ENCODE peak calls at places on chromosomes 7 and 10, in five cellular contexts. One of them, this sample, is unnamed.

GRCh38 chr10:92119340-92119739 is 171.5 kb downstream of the CPEB3 start:
- DNase-seq in IMR-90: no peak
- DNase-seq in A549: no peak
- DNase-seq in HepG2: peak
- DNase-seq in GM12878: no peak
- DNase-seq in this sample: no peak

GRCh38 chr10:126060232-126060935 is 164.0 kb downstream of the FANK1 start:
- DNase-seq in IMR-90: peak
- DNase-seq in A549: peak
- DNase-seq in HepG2: no peak
- DNase-seq in GM12878: no peak
- DNase-seq in this sample: no peak

GRCh38 chr10:71840936-71841335 is 10.1 kb downstream of the PSAP start:
- DNase-seq in IMR-90: no peak
- DNase-seq in A549: no peak
- DNase-seq in HepG2: no peak
- DNase-seq in GM12878: no peak
- DNase-seq in this sample: no peak

GRCh38 chr7:136741941-136742340 is 126.5 kb upstream of the CHRM2 start:
- DNase-seq in IMR-90: no peak
- DNase-seq in A549: no peak
- DNase-seq in HepG2: no peak
- DNase-seq in GM12878: no peak
- DNase-seq in this sample: no peak

GRCh38 chr7:132840197-132840596 is 241.7 kb downstream of the CHCHD3 start:
- DNase-seq in IMR-90: no peak
- DNase-seq in A549: no peak
- DNase-seq in HepG2: no peak
- DNase-seq in GM12878: no peak
- DNase-seq in this sample: no peak

GRCh38 chr7:47783456-47784240 is 164.6 kb downstream of the PKD1L1 start:
- DNase-seq in IMR-90: peak
- DNase-seq in A549: peak
- DNase-seq in HepG2: peak
- DNase-seq in GM12878: no peak
- DNase-seq in this sample: no peak

GRCh38 chr7:43735802-43736603 is 6.7 kb upstream of the COA1 start:
- DNase-seq in IMR-90: peak
- DNase-seq in A549: no peak
- DNase-seq in HepG2: peak
- DNase-seq in GM12878: peak
- DNase-seq in this sample: no peak

GRCh38 chr7:30379131-30379530 is 94.7 kb downstream of the ZNRF2 start:
- DNase-seq in IMR-90: peak
- DNase-seq in A549: peak
- DNase-seq in HepG2: no peak
- DNase-seq in GM12878: no peak
- DNase-seq in this sample: no peak

GRCh38 chr10:59383436-59383835 is 21.1 kb upstream of the FAM13C start:
- DNase-seq in IMR-90: peak
- DNase-seq in A549: no peak
- DNase-seq in HepG2: no peak
- DNase-seq in GM12878: no peak
- DNase-seq in this sample: no peak

GRCh38 chr7:144975882-144976281 is 140.0 kb upstream of the TPK1 start:
- DNase-seq in IMR-90: no peak
- DNase-seq in A549: peak
- DNase-seq in HepG2: no peak
- DNase-seq in GM12878: no peak
- DNase-seq in this sample: no peak

GRCh38 chr7:78675511-78675910 is 778.0 kb downstream of the MAGI2 start:
- DNase-seq in IMR-90: peak
- DNase-seq in A549: no peak
- DNase-seq in HepG2: no peak
- DNase-seq in GM12878: no peak
- DNase-seq in this sample: no peak

GRCh38 chr7:461453-462172 is 58.0 kb downstream of the PDGFA start:
- DNase-seq in IMR-90: no peak
- DNase-seq in A549: no peak
- DNase-seq in HepG2: peak
- DNase-seq in GM12878: no peak
- DNase-seq in this sample: no peak

GRCh38 chr7:94003446-94004023 is 620 bp downstream of the BET1 start:
- DNase-seq in IMR-90: peak
- DNase-seq in A549: no peak
- DNase-seq in HepG2: peak
- DNase-seq in GM12878: no peak
- DNase-seq in this sample: peak

GRCh38 chr10:79562135-79562756 is 2.0 kb upstream of the SFTPA2 start:
- DNase-seq in IMR-90: peak
- DNase-seq in A549: peak
- DNase-seq in HepG2: peak
- DNase-seq in GM12878: no peak
- DNase-seq in this sample: peak

GRCh38 chr7:6640246-6640721 is 3.2 kb downstream of the ZNF316 start:
- DNase-seq in IMR-90: peak
- DNase-seq in A549: peak
- DNase-seq in HepG2: no peak
- DNase-seq in GM12878: no peak
- DNase-seq in this sample: peak

GRCh38 chr10:7787150-7787856 is 490 bp downstream of the KIN start:
- DNase-seq in IMR-90: peak
- DNase-seq in A549: no peak
- DNase-seq in HepG2: no peak
- DNase-seq in GM12878: no peak
- DNase-seq in this sample: peak

GRCh38 chr10:132248455-132249231 is 59.1 kb downstream of the STK32C start:
- DNase-seq in IMR-90: no peak
- DNase-seq in A549: peak
- DNase-seq in HepG2: no peak
- DNase-seq in GM12878: no peak
- DNase-seq in this sample: peak

GRCh38 chr10:5891009-5891408 is 966 bp downstream of the FBH1 start:
- DNase-seq in IMR-90: no peak
- DNase-seq in A549: no peak
- DNase-seq in HepG2: no peak
- DNase-seq in GM12878: no peak
- DNase-seq in this sample: no peak

GRCh38 chr7:6248581-6248980 is 23.8 kb downstream of the CYTH3 start:
- DNase-seq in IMR-90: peak
- DNase-seq in A549: no peak
- DNase-seq in HepG2: no peak
- DNase-seq in GM12878: no peak
- DNase-seq in this sample: no peak

GRCh38 chr10:118920206-118920605 is 109.3 kb upstream of the NANOS1 start:
- DNase-seq in IMR-90: no peak
- DNase-seq in A549: no peak
- DNase-seq in HepG2: no peak
- DNase-seq in GM12878: no peak
- DNase-seq in this sample: no peak

GRCh38 chr10:35639651-35640311 is 2.3 kb downstream of the FZD8 start:
- DNase-seq in IMR-90: peak
- DNase-seq in A549: peak
- DNase-seq in HepG2: no peak
- DNase-seq in GM12878: no peak
- DNase-seq in this sample: no peak

GRCh38 chr10:84685047-84685660 is 356.8 kb downstream of the CCSER2 start:
- DNase-seq in IMR-90: no peak
- DNase-seq in A549: no peak
- DNase-seq in HepG2: no peak
- DNase-seq in GM12878: no peak
- DNase-seq in this sample: no peak

GRCh38 chr7:4841007-4841784 is 20.6 kb downstream of the PAPOLB start:
- DNase-seq in IMR-90: no peak
- DNase-seq in A549: no peak
- DNase-seq in HepG2: no peak
- DNase-seq in GM12878: no peak
- DNase-seq in this sample: no peak

GRCh38 chr10:93616844-93617360 is 4.6 kb downstream of the PDE6C start:
- DNase-seq in IMR-90: no peak
- DNase-seq in A549: no peak
- DNase-seq in HepG2: no peak
- DNase-seq in GM12878: no peak
- DNase-seq in this sample: no peak

GRCh38 chr7:75905785-75906604 is 9.0 kb upstream of the POR start:
- DNase-seq in IMR-90: peak
- DNase-seq in A549: peak
- DNase-seq in HepG2: peak
- DNase-seq in GM12878: no peak
- DNase-seq in this sample: no peak

GRCh38 chr7:1065263-1066260 is 21.2 kb downstream of the GPR146 start:
- DNase-seq in IMR-90: peak
- DNase-seq in A549: peak
- DNase-seq in HepG2: peak
- DNase-seq in GM12878: no peak
- DNase-seq in this sample: peak

GRCh38 chr10:42932735-42933453 is 144.0 kb upstream of the RET start:
- DNase-seq in IMR-90: no peak
- DNase-seq in A549: no peak
- DNase-seq in HepG2: no peak
- DNase-seq in GM12878: no peak
- DNase-seq in this sample: peak

GRCh38 chr7:108211382-108212201 is 81.4 kb upstream of the LAMB4 start:
- DNase-seq in IMR-90: peak
- DNase-seq in A549: peak
- DNase-seq in HepG2: peak
- DNase-seq in GM12878: peak
- DNase-seq in this sample: peak

GRCh38 chr7:77428777-77429231 is 12.7 kb upstream of the GSAP start:
- DNase-seq in IMR-90: no peak
- DNase-seq in A549: no peak
- DNase-seq in HepG2: no peak
- DNase-seq in GM12878: no peak
- DNase-seq in this sample: no peak

GRCh38 chr10:111338798-111339197 is 262.0 kb downstream of the ADRA2A start:
- DNase-seq in IMR-90: no peak
- DNase-seq in A549: no peak
- DNase-seq in HepG2: no peak
- DNase-seq in GM12878: peak
- DNase-seq in this sample: no peak

GRCh38 chr10:29127731-29128130 is 161.1 kb upstream of the LYZL1 start:
- DNase-seq in IMR-90: no peak
- DNase-seq in A549: no peak
- DNase-seq in HepG2: no peak
- DNase-seq in GM12878: no peak
- DNase-seq in this sample: no peak

GRCh38 chr7:101814081-101814995 is 3.1 kb upstream of the CUX1 start:
- DNase-seq in IMR-90: peak
- DNase-seq in A549: peak
- DNase-seq in HepG2: peak
- DNase-seq in GM12878: no peak
- DNase-seq in this sample: peak

GRCh38 chr7:101814996-101815825 is 2.2 kb upstream of the CUX1 start:
- DNase-seq in IMR-90: peak
- DNase-seq in A549: peak
- DNase-seq in HepG2: no peak
- DNase-seq in GM12878: no peak
- DNase-seq in this sample: peak

GRCh38 chr7:101816499-101817030 is 861 bp upstream of the CUX1 start:
- DNase-seq in IMR-90: peak
- DNase-seq in A549: peak
- DNase-seq in HepG2: no peak
- DNase-seq in GM12878: no peak
- DNase-seq in this sample: peak

GRCh38 chr7:101817031-101817929 is at the start of gene CUX1:
- DNase-seq in IMR-90: no peak
- DNase-seq in A549: peak
- DNase-seq in HepG2: peak
- DNase-seq in GM12878: no peak
- DNase-seq in this sample: no peak

DNA sequence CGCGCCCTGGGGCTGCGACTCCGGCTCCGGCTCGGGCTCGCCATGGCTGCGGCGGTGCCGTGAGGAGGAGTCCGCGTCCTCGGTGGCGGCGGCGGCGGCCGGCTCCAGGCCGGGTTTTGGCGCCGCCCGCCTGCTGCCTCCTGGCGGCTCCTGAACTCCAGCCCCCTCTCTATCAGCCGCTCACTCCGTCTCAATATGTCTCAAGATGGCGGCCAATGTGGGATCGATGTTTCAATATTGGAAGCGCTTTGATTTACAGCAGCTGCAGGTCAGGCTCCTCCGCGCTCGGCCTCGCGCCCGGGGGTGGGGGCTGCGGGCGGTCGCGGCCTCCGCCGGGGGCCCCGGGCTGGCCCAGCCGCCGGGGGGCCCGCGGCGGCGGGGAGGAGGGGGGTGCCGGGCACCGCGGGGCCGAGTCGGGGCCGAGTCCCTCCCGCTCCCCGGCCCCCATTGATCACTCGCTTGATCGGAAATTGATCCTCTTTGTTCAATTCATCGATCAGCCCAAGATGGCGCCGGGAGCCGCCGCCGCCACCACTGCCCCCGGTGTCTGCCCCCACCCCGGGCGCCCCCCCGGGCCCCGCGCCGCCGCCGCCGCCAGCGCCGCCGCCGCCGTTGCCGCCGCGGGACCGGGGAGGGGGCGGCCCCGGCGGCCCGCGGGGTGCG is 1.5 kb upstream of the CUX1 start:
- DNase-seq in IMR-90: peak
- DNase-seq in A549: peak
- DNase-seq in HepG2: peak
- DNase-seq in GM12878: no peak
- DNase-seq in this sample: peak
- TF ChIP-seq POLR2A in IMR-90: peak
- TF ChIP-seq POLR2A in A549: peak
- TF ChIP-seq POLR2A in HepG2: peak
- TF ChIP-seq POLR2A in GM12878: peak
- TF ChIP-seq POLR2A in this sample: no peak

GRCh38 chr10:121077331-121077730 is 226.2 kb downstream of the WDR11 start:
- DNase-seq in IMR-90: no peak
- DNase-seq in A549: no peak
- DNase-seq in HepG2: no peak
- DNase-seq in GM12878: no peak
- DNase-seq in this sample: no peak
- TF ChIP-seq BHLHE40 in IMR-90: no peak
- TF ChIP-seq BHLHE40 in A549: no peak
- TF ChIP-seq BHLHE40 in HepG2: no peak
- TF ChIP-seq BHLHE40 in GM12878: no peak
- TF ChIP-seq BHLHE40 in this sample: no peak

GRCh38 chr10:124619195-124619594 is 125.0 kb downstream of the FAM53B start:
- DNase-seq in IMR-90: peak
- DNase-seq in A549: no peak
- DNase-seq in HepG2: no peak
- DNase-seq in GM12878: no peak
- DNase-seq in this sample: no peak
- TF ChIP-seq POLR2A in IMR-90: no peak
- TF ChIP-seq POLR2A in A549: no peak
- TF ChIP-seq POLR2A in HepG2: no peak
- TF ChIP-seq POLR2A in GM12878: no peak
- TF ChIP-seq POLR2A in this sample: no peak

DNA sequence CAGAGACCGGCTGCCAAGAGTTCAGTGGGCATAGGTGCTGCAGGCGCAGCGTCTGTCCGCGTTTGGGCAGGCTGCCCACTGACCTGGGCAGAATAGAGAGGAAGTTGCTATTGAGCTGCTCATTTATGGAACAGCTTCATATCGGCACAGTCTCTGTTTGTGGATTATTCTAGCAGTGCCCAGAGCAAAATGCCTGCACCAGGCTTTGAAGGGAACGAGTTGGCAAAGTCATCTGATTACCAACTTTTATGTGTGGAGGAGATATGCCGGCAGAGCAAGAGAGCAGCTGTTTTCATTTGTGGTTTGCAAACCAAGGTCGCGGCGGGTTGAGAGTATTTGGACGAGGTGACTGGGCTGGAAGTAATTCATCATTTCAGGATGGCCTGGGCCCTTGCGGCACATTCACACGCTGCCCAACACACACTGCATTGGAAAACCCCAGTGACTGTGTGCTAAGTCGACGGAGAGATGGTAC is 228.5 kb downstream of the TCERG1L start:
- DNase-seq in IMR-90: no peak
- DNase-seq in A549: no peak
- DNase-seq in HepG2: peak
- DNase-seq in GM12878: no peak
- DNase-seq in this sample: no peak
- TF ChIP-seq BHLHE40 in IMR-90: no peak
- TF ChIP-seq BHLHE40 in A549: no peak
- TF ChIP-seq BHLHE40 in HepG2: no peak
- TF ChIP-seq BHLHE40 in GM12878: no peak
- TF ChIP-seq BHLHE40 in this sample: no peak

This sample was measured in K562.